ENCODE peak calls at places on chromosomes 3 and 15, in four cellular contexts. One of them, this sample, is unnamed.

GRCh38 chr3:186107148-186108105 is 1.5 kb downstream of the ETV5 start:
- DNase-seq in GM12878: no peak
- DNase-seq in A549: peak
- DNase-seq in HepG2: peak
- DNase-seq in this sample: peak

GRCh38 chr3:8239718-8240698 is 261.6 kb upstream of the LMCD1 start:
- DNase-seq in GM12878: no peak
- DNase-seq in A549: peak
- DNase-seq in HepG2: peak
- DNase-seq in this sample: peak

GRCh38 chr3:120039642-120040610 is 54.3 kb downstream of the GSK3B start:
- DNase-seq in A549: no peak
- DNase-seq in HepG2: no peak
- DNase-seq in GM12878: no peak
- DNase-seq in this sample: peak

GRCh38 chr3:143361589-143361988 is 242.0 kb downstream of the CHST2 start:
- DNase-seq in A549: no peak
- DNase-seq in HepG2: no peak
- DNase-seq in GM12878: no peak
- DNase-seq in this sample: no peak

GRCh38 chr3:58494107-58494506 is 2.2 kb downstream of the KCTD6 start:
- DNase-seq in A549: no peak
- DNase-seq in GM12878: no peak
- DNase-seq in HepG2: no peak
- DNase-seq in this sample: no peak

GRCh38 chr3:186361612-186362408 is at the start of gene DGKG:
- DNase-seq in HepG2: no peak
- DNase-seq in GM12878: no peak
- DNase-seq in A549: peak
- DNase-seq in this sample: no peak

GRCh38 chr3:184360070-184360833 is 1.2 kb downstream of the CLCN2 start:
- DNase-seq in A549: no peak
- DNase-seq in HepG2: no peak
- DNase-seq in GM12878: no peak
- DNase-seq in this sample: no peak

GRCh38 chr3:77190281-77190841 is 150.5 kb downstream of the ROBO2 start:
- DNase-seq in HepG2: no peak
- DNase-seq in A549: no peak
- DNase-seq in GM12878: no peak
- DNase-seq in this sample: no peak

GRCh38 chr3:187628169-187628568 is 42.0 kb downstream of the SST start:
- DNase-seq in GM12878: no peak
- DNase-seq in HepG2: no peak
- DNase-seq in A549: no peak
- DNase-seq in this sample: no peak

GRCh38 chr3:135649361-135649760 is 316.2 kb upstream of the PPP2R3A start:
- DNase-seq in A549: no peak
- DNase-seq in HepG2: no peak
- DNase-seq in GM12878: no peak
- DNase-seq in this sample: no peak

GRCh38 chr3:138082085-138082991 is 33.1 kb downstream of the DZIP1L start:
- DNase-seq in A549: no peak
- DNase-seq in GM12878: peak
- DNase-seq in HepG2: peak
- DNase-seq in this sample: no peak

GRCh38 chr15:73773428-73773827 is 20.3 kb upstream of the INSYN1 start:
- DNase-seq in A549: no peak
- DNase-seq in GM12878: no peak
- DNase-seq in HepG2: no peak
- DNase-seq in this sample: no peak

GRCh38 chr15:61556037-61556648 is 327.0 kb upstream of the RORA start:
- DNase-seq in A549: no peak
- DNase-seq in HepG2: peak
- DNase-seq in GM12878: no peak
- DNase-seq in this sample: no peak

GRCh38 chr3:117019082-117019713 is 309.6 kb downstream of the TUSC7 start:
- DNase-seq in GM12878: no peak
- DNase-seq in HepG2: peak
- DNase-seq in A549: peak
- DNase-seq in this sample: no peak

GRCh38 chr3:94036909-94037507 is 8.6 kb upstream of the STX19 start:
- DNase-seq in HepG2: peak
- DNase-seq in GM12878: no peak
- DNase-seq in A549: peak
- DNase-seq in this sample: peak

GRCh38 chr3:535566-536416 is 339.2 kb downstream of the CHL1 start:
- DNase-seq in GM12878: no peak
- DNase-seq in A549: no peak
- DNase-seq in HepG2: no peak
- DNase-seq in this sample: no peak

GRCh38 chr15:97977734-97978133 is 17.2 kb downstream of the ARRDC4 start:
- DNase-seq in A549: no peak
- DNase-seq in GM12878: no peak
- DNase-seq in HepG2: no peak
- DNase-seq in this sample: no peak

GRCh38 chr3:194396897-194397756 is 1.9 kb downstream of the GP5 start:
- DNase-seq in A549: no peak
- DNase-seq in GM12878: no peak
- DNase-seq in HepG2: no peak
- DNase-seq in this sample: no peak

GRCh38 chr3:141056716-141057115 is 5.6 kb downstream of the SPSB4 start:
- DNase-seq in GM12878: no peak
- DNase-seq in A549: no peak
- DNase-seq in HepG2: no peak
- DNase-seq in this sample: no peak

GRCh38 chr15:40388941-40389823 is 6.7 kb downstream of the KNSTRN start:
- DNase-seq in GM12878: no peak
- DNase-seq in HepG2: peak
- DNase-seq in A549: no peak
- DNase-seq in this sample: no peak

GRCh38 chr15:90340345-90340744 is 11.7 kb upstream of the ZNF774 start:
- DNase-seq in HepG2: peak
- DNase-seq in GM12878: no peak
- DNase-seq in A549: no peak
- DNase-seq in this sample: peak

GRCh38 chr3:71380096-71380495 is 203.4 kb downstream of the FOXP1 start:
- DNase-seq in A549: peak
- DNase-seq in GM12878: no peak
- DNase-seq in HepG2: peak
- DNase-seq in this sample: no peak

GRCh38 chr3:190064112-190064511 is 56.6 kb downstream of the P3H2 start:
- DNase-seq in HepG2: no peak
- DNase-seq in A549: peak
- DNase-seq in GM12878: no peak
- DNase-seq in this sample: no peak

GRCh38 chr3:174342206-174342605 is 516.9 kb upstream of the NAALADL2 start:
- DNase-seq in GM12878: no peak
- DNase-seq in A549: no peak
- DNase-seq in HepG2: no peak
- DNase-seq in this sample: no peak

GRCh38 chr3:174346571-174346970 is 512.6 kb upstream of the NAALADL2 start:
- DNase-seq in GM12878: no peak
- DNase-seq in A549: no peak
- DNase-seq in HepG2: no peak
- DNase-seq in this sample: no peak

GRCh38 chr3:174337227-174337626 is 521.9 kb upstream of the NAALADL2 start:
- DNase-seq in GM12878: no peak
- DNase-seq in HepG2: no peak
- DNase-seq in A549: no peak
- DNase-seq in this sample: no peak

GRCh38 chr3:174341014-174341413 is 518.1 kb upstream of the NAALADL2 start:
- DNase-seq in HepG2: no peak
- DNase-seq in GM12878: no peak
- DNase-seq in A549: no peak
- DNase-seq in this sample: no peak

DNA sequence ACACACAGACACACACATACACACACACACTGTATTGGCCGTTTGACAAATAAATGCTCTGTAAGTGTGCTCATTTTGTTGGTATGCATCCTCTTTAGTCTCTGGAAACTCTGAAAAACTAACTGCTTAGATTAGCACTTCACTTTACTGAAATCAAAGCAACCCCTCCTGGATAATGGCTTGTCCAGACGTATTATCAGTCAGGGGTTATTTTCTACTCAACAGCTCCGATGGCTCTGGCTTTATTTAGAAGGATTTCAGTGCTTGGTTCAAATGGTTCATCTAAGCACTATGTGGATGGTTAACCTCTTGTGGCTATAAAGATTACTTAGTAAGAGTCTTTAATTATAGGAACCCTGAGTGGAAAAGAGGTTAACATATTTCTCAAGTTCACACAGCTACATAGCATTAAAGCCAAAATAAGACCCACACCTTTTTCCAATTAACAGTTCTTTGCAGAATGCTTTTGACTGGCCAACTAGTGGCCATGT is 516.1 kb upstream of the NAALADL2 start:
- DNase-seq in A549: no peak
- DNase-seq in GM12878: no peak
- DNase-seq in HepG2: no peak
- DNase-seq in this sample: no peak
- TF ChIP-seq MYC in A549: no peak
- TF ChIP-seq MYC in GM12878: no peak
- TF ChIP-seq MYC in HepG2: no peak
- TF ChIP-seq MYC in this sample: no peak

GRCh38 chr3:156675744-156676466 is 1.5 kb downstream of the TIPARP start:
- DNase-seq in HepG2: peak
- DNase-seq in GM12878: no peak
- DNase-seq in A549: peak
- DNase-seq in this sample: peak

GRCh38 chr3:156676467-156677119 is 2.2 kb downstream of the TIPARP start:
- DNase-seq in GM12878: no peak
- DNase-seq in HepG2: no peak
- DNase-seq in A549: peak
- DNase-seq in this sample: no peak

GRCh38 chr3:156677120-156677479 is 2.7 kb downstream of the TIPARP start:
- DNase-seq in A549: no peak
- DNase-seq in GM12878: no peak
- DNase-seq in HepG2: no peak
- DNase-seq in this sample: no peak

GRCh38 chr3:156678216-156678615 is 3.8 kb downstream of the TIPARP start:
- DNase-seq in GM12878: no peak
- DNase-seq in A549: no peak
- DNase-seq in HepG2: no peak
- DNase-seq in this sample: no peak

GRCh38 chr3:156677536-156677935 is 3.1 kb downstream of the TIPARP start:
- DNase-seq in HepG2: no peak
- DNase-seq in A549: no peak
- DNase-seq in GM12878: no peak
- DNase-seq in this sample: no peak
- TF ChIP-seq REST in HepG2: no peak
- TF ChIP-seq REST in A549: no peak
- TF ChIP-seq REST in GM12878: no peak
- TF ChIP-seq REST in this sample: no peak

DNA sequence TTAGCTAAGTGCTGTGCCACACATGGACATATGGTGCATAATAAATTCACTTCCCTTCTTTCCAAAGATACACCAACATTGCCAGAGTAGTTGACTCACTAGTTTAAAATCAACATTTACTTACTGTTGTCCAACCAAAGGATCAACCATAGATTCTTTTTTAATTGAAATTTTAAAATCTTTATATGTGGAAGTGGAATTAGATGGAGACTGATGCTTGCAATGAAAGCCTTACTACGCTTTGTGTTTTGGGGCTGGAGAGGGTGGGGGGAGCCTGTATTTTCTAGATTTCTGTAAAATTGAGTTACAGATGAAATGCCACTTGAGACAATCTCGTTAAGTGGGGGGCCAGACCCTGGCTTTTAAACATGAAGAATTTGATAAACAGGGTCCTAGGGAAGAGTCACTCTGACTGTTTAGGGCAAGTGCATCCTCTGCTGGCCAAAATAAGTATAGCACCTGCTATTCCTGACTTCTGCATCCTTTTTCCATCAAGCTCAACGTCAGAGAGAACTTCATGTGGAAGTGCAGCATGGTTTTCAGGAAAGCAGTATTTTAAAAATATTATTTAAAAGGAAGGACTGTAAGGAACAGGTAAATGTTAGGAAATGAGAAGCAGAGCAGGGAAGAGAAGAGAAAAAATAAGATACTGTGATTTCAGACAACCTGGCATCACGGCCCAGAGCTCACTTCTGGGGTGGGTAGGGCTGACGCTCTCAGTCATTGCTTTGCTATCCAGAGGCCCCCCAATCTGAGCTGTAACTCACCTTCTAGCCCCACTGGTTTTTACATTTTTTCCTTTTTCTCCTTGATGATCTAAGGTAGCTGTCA is 76.7 kb downstream of the BOC start:
- DNase-seq in A549: peak
- DNase-seq in GM12878: no peak
- DNase-seq in HepG2: peak
- DNase-seq in this sample: peak
- TF ChIP-seq MYC in A549: no peak
- TF ChIP-seq MYC in GM12878: no peak
- TF ChIP-seq MYC in HepG2: no peak
- TF ChIP-seq MYC in this sample: no peak

DNA sequence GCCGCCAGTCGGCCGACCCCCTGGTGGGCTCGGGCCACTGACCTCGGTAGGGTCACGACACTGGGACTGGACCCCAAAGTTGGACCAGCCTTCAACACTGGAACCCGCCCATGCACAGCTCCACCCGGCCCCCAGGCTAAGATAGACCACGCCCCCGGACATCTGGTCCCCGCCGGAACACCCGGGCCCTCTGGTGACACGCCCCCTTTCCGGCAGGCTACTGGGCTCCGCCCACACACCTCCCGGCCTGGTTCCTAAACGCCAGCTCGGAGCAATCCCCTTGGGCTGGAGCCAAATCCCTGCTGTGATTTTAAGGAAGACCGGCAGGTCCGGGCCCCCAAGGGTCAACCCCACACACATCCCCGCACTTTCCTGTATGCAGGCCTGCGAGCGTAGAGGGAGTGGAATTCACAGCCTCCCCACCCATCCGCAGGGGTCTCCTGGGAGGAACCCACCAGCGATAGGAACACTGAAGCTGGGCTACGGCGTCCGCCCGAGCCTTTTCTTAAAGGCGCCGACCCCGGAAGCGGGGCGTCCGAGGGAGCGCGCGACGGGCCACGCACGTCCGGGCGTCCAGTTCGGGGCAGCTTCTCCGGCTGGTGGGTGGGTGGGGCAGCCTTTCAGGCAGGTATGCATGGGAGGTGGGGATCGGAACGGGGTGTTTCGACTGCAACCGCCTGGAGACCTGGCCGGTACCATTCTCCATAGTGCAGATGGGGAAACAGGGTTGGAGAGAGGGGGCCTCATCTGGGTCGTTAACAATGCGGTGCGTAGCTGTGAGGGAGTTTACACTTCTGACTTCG is at the start of gene HEMK1:
- DNase-seq in GM12878: peak
- DNase-seq in A549: peak
- DNase-seq in HepG2: peak
- DNase-seq in this sample: peak
- TF ChIP-seq REST in GM12878: no peak
- TF ChIP-seq REST in A549: no peak
- TF ChIP-seq REST in HepG2: no peak
- TF ChIP-seq REST in this sample: no peak

This sample was measured in K562.